ENCODE peak calls at places on chromosome 7, in six cellular contexts. J is sigmoid colon, Y is tibial nerve, N is adrenal gland, V is HCT116, F is uterus. T is an unnamed sample.

GRCh38 chr7:16846611-16847165 is 35.1 kb downstream of the AGR3 start:
- DNase-seq in J (no peak), Y (no peak), N (no peak), V (no peak), F (no peak), T (no peak)

GRCh38 chr7:25312968-25313367 is 84.7 kb upstream of the NPVF start:
- DNase-seq in J (no peak), Y (no peak), N (no peak), V (no peak), F (no peak), T (no peak)

GRCh38 chr7:8378349-8379019 is 54.9 kb upstream of the NXPH1 start:
- DNase-seq in J (no peak), Y (no peak), N (no peak), V (no peak), F (no peak), T (no peak)

GRCh38 chr7:24781106-24781505 is 23.8 kb upstream of the GSDME start:
- DNase-seq in J (no peak), Y (peak), N (no peak), V (no peak), F (no peak), T (no peak)

GRCh38 chr7:125563964-125564529 is 634.4 kb upstream of the POT1 start:
- DNase-seq in J (no peak), Y (no peak), N (no peak), V (no peak), F (no peak), T (no peak)

GRCh38 chr7:150368884-150369739 is 490 bp downstream of the REPIN1 start:
- DNase-seq in J (peak), Y (peak), N (peak), V (peak), F (peak), T (peak)

GRCh38 chr7:37759519-37759918 is 76.0 kb downstream of the GPR141 start:
- DNase-seq in J (no peak), Y (no peak), N (no peak), V (no peak), F (no peak), T (no peak)

GRCh38 chr7:151869457-151869856 is 7.5 kb downstream of the PRKAG2 start:
- DNase-seq in J (no peak), Y (no peak), N (no peak), V (no peak), F (no peak), T (no peak)

GRCh38 chr7:34361663-34362250 is 296.3 kb upstream of the NPSR1 start:
- DNase-seq in J (no peak), Y (no peak), N (no peak), V (no peak), F (no peak), T (no peak)

GRCh38 chr7:18821554-18821953 is 295.9 kb downstream of the TWIST1 start:
- DNase-seq in J (no peak), Y (no peak), N (no peak), V (no peak), F (no peak), T (no peak)

GRCh38 chr7:5397657-5398237 is 25.9 kb downstream of the TNRC18 start:
- DNase-seq in J (no peak), Y (no peak), N (no peak), V (no peak), F (no peak), T (no peak)

GRCh38 chr7:64628192-64628591 is 37.7 kb upstream of the ZNF107 start:
- DNase-seq in J (no peak), Y (no peak), N (no peak), V (no peak), F (no peak), T (no peak)

GRCh38 chr7:128880791-128881457 is 18.3 kb downstream of the ATP6V1F start:
- DNase-seq in J (peak), Y (no peak), N (no peak), V (no peak), F (no peak), T (no peak)

GRCh38 chr7:119545118-119545517 is 727.9 kb upstream of the KCND2 start:
- DNase-seq in J (no peak), Y (no peak), N (no peak), V (peak), F (no peak), T (no peak)

GRCh38 chr7:135620980-135621850 is 41.1 kb upstream of the STMP1 start:
- DNase-seq in J (no peak), Y (peak), N (peak), V (peak), F (no peak), T (no peak)

GRCh38 chr7:39951156-39951942 is 1.3 kb downstream of the CDK13 start:
- DNase-seq in J (peak), Y (peak), N (peak), V (no peak), F (peak), T (peak)

GRCh38 chr7:117083648-117084047 is 130.3 kb downstream of the ST7 start:
- DNase-seq in J (no peak), Y (no peak), N (no peak), V (no peak), F (no peak), T (no peak)

GRCh38 chr7:118195837-118196474 is 12.0 kb downstream of the LSM8 start:
- DNase-seq in J (no peak), Y (peak), N (peak), V (peak), F (peak), T (no peak)

GRCh38 chr7:69645683-69646082 is 47.4 kb downstream of the AUTS2 start:
- DNase-seq in J (no peak), Y (no peak), N (no peak), V (no peak), F (no peak), T (no peak)

DNA sequence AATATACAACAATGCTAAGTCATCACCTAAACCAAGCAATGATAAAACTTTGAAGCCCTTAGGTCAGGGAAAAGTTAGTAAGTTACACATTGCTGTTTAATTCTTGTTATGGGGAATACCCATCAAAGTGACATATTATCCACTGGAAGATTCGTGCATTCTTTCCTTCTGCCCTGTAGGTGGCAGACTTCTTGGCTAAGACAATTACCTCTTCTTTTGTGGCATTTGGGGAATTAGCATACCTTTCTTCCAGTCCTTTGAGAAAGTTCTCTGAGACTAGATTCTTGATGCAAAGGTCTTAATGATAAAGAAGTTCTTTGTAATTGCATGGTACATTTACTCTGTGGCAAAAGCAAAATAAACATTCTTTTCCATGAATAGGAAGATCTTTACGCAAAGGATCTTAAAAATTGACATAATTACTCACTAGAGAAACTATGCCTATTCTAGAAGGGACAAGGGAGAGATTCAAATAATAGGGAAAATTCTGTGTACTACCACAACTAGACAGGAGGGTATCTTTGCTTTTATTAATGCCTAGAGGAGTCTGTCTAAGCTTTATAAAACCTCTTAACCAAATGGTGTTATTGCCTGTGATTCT is 395.9 kb downstream of the GRM8 start:
- DNase-seq in J (no peak), Y (no peak), N (no peak), V (peak), F (no peak), T (no peak)
- TF ChIP-seq CTCF in J (no peak), Y (no peak), N (peak), V (peak), F (no peak), T (no peak)

DNA sequence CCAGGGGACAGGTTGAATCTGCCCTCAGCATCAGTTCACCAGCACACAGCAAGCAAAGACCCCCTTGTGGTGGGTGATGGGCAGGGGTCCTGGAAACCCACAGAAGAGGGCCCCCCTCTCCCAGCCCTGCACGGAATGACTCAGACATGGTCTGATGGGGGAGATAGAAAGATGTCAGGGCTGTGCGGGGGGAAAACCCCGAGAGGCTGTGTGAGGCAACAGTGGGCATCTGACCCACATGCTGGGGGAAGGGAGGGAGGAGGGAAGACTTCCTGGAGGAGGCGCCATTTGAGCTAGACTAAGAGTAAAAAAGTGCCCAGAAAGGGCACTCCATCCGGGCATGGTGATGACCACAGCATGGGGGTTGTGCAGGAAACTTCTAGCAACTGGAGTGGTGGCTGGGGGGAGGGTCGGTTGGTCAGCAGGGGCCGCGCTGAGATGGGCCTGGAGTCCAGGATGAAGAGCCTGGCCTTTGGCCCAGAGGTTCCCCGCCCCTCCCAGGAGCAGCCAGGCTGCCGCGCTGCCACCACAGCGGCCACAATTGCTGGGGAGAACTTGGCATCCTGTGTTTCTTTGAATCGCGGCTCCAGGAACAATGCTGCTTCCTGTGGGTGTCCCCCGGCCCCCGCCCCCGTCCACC is 2.5 kb downstream of the LFNG start:
- DNase-seq in J (no peak), Y (no peak), N (peak), V (no peak), F (no peak), T (peak)
- TF ChIP-seq POLR2A in J (no peak), Y (no peak), N (no peak), V (no peak), F (no peak), T (no peak)

DNA sequence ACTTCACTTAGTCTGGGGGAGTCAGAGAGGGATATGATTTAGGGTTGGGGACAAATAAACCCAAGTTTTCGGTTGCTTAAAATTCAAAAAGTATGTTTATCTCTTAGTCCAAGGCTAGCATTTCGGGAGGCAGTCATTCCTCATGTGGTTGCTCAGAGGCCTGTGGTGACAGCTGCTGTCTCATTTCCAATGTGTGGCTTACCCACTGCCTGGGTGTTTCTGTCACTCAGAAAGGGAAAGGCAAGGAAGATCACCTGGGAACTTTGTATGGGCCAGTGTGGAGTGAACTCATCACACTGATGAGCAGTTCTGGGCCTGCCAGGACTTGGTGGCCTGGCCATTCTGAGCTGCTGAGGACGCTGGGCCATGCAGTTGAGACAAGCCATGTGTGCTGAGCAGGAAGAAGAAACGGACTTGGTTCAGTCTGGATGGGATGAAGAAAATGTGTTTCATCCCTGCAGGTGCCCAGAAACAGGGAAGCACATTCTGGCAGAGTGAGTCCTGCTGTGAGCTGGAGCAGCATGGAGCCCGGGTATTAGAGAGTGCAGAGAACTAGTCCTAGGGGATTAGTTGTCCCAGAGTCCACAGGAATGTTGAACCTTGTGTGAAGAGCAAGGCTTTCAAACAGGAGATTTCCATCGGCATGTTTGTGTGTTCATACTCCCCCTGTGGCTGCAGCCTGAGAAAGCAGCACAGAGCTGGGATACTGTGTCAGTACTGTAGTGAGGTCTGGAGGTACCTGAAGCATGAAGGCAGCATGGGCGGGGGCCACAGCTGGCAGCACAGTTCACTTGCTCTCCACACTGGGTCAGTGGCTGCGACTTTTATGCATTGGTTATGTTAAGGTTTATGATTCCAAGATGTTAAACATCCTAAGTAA is 211.1 kb upstream of the IGFBP3 start:
- DNase-seq in J (no peak), Y (no peak), N (no peak), V (no peak), F (no peak), T (no peak)
- TF ChIP-seq CTCF in J (no peak), Y (no peak), N (no peak), V (no peak), F (no peak), T (no peak)

GRCh38 chr7:26551740-26552139 is 260.1 kb downstream of the SNX10 start:
- DNase-seq in J (no peak), Y (no peak), N (no peak), V (no peak), F (no peak), T (no peak)
- TF ChIP-seq POLR2A in J (no peak), Y (no peak), N (no peak), V (no peak), F (no peak), T (no peak)

GRCh38 chr7:29808075-29808786 is 1.9 kb downstream of the WIPF3 start:
- DNase-seq in J (no peak), Y (no peak), N (no peak), V (no peak), F (no peak), T (no peak)

GRCh38 chr7:29805031-29805430 is 1.3 kb upstream of the WIPF3 start:
- DNase-seq in J (no peak), Y (no peak), N (no peak), V (no peak), F (no peak), T (no peak)

GRCh38 chr7:29806793-29807178 is 478 bp downstream of the WIPF3 start:
- DNase-seq in J (no peak), Y (no peak), N (no peak), V (no peak), F (no peak), T (no peak)

GRCh38 chr7:29807179-29807841 is 1.0 kb downstream of the WIPF3 start:
- DNase-seq in J (no peak), Y (no peak), N (peak), V (peak), F (no peak), T (no peak)

GRCh38 chr7:29806131-29806792 is at the start of gene WIPF3:
- DNase-seq in J (no peak), Y (no peak), N (no peak), V (peak), F (no peak), T (no peak)
- TF ChIP-seq CTCF in J (no peak), Y (no peak), N (no peak), V (no peak), F (no peak), T (no peak)

GRCh38 chr7:100546129-100546867 is 7.3 kb downstream of the AGFG2 start:
- DNase-seq in J (no peak), Y (no peak), N (peak), V (no peak), F (no peak), T (no peak)
- TF ChIP-seq POLR2A in J (no peak), Y (no peak), N (no peak), V (no peak), F (no peak), T (no peak)

GRCh38 chr7:44378744-44379143 is 53.4 kb upstream of the CAMK2B start:
- DNase-seq in J (no peak), Y (no peak), N (no peak), V (no peak), F (no peak), T (no peak)
- TF ChIP-seq CTCF in J (no peak), Y (no peak), N (no peak), V (no peak), F (no peak), T (no peak)

GRCh38 chr7:139681463-139681755 is 96.4 kb downstream of the HIPK2 start:
- DNase-seq in J (no peak), Y (no peak), N (no peak), V (peak), F (no peak), T (no peak)

GRCh38 chr7:139682136-139683013 is 95.4 kb downstream of the HIPK2 start:
- DNase-seq in J (no peak), Y (no peak), N (no peak), V (peak), F (no peak), T (no peak)

GRCh38 chr7:139680676-139681462 is 96.9 kb downstream of the HIPK2 start:
- DNase-seq in J (no peak), Y (peak), N (peak), V (peak), F (no peak), T (no peak)

GRCh38 chr7:139683137-139683871 is 94.5 kb downstream of the HIPK2 start:
- DNase-seq in J (no peak), Y (no peak), N (peak), V (no peak), F (no peak), T (no peak)

GRCh38 chr7:139681812-139682135 is 96.0 kb downstream of the HIPK2 start:
- DNase-seq in J (no peak), Y (no peak), N (no peak), V (no peak), F (no peak), T (no peak)
- TF ChIP-seq POLR2A in J (no peak), Y (no peak), N (no peak), V (no peak), F (no peak), T (no peak)

DNA sequence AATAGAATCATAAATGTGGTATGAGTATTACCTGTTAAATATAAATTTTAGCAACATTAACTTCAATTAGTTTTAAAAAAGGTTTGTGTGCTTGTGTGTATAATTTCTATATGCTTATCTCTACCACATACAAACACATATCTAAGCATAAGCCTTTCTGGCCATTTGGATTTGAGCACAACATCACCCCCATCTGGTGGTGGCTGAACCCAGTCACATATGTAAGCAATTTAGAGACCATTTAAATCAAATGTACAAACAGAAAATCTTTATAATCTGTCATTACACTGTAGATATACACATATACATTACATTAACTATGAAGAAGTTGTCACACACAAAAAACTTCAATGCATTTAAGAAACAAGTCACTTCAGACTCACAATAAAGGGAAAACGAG is 31.7 kb downstream of the GPR22 start:
- DNase-seq in J (no peak), Y (no peak), N (no peak), V (peak), F (no peak), T (no peak)
- TF ChIP-seq CTCF in J (no peak), Y (peak), N (peak), V (peak), F (peak), T (no peak)

GRCh38 chr7:44986218-44987053 is 7.6 kb upstream of the MYO1G start:
- DNase-seq in J (peak), Y (peak), N (peak), V (peak), F (peak), T (peak)
- TF ChIP-seq POLR2A in J (peak), Y (peak), N (peak), V (peak), F (peak), T (no peak)

T was measured in lower leg skin.